ENCODE peak calls at places on chromosomes 7 and 10, in six cellular contexts. A is gastrocnemius medialis, Z is body of pancreas, T is IMR-90, N is heart left ventricle, L is esophagus squamous epithelium. E is an unnamed sample. For H3K4me1, the result is how much of the 10 kb centered on the place peaks cover.

GRCh38 chr7:151808296-151809155 is 68.4 kb downstream of the PRKAG2 start:
- DNase-seq in N (no peak), Z (no peak), A (no peak), L (no peak), T (no peak), E (no peak)

GRCh38 chr10:100396605-100397004 is 49.6 kb downstream of the SCD start:
- DNase-seq in L (no peak), T (no peak), N (no peak), A (no peak), Z (no peak), E (no peak)

GRCh38 chr10:76582536-76582935 is 1055.1 kb downstream of the KCNMA1 start:
- DNase-seq in A (no peak), T (peak), Z (no peak), N (no peak), L (no peak), E (no peak)

GRCh38 chr10:126166797-126167196 is 221.5 kb downstream of the ADAM12 start:
- DNase-seq in A (no peak), L (no peak), N (no peak), T (no peak), Z (no peak), E (no peak)

GRCh38 chr10:29740981-29741545 is 106.3 kb upstream of the SVIL start:
- DNase-seq in L (no peak), T (no peak), N (no peak), Z (no peak), A (no peak), E (no peak)

GRCh38 chr10:119190353-119190752 is 11.7 kb upstream of the PRDX3 start:
- DNase-seq in T (peak), A (peak), Z (peak), L (no peak), N (no peak), E (no peak)

GRCh38 chr10:119217937-119218579 is 10.7 kb downstream of the GRK5 start:
- DNase-seq in L (no peak), T (peak), A (no peak), Z (no peak), N (no peak), E (no peak)

GRCh38 chr7:146319625-146320024 is 203.0 kb downstream of the CNTNAP2 start:
- DNase-seq in T (no peak), N (no peak), L (no peak), Z (no peak), A (no peak), E (no peak)

GRCh38 chr7:90958669-90959068 is 305.6 kb upstream of the FZD1 start:
- DNase-seq in Z (peak), L (no peak), N (no peak), A (no peak), T (peak), E (no peak)

GRCh38 chr10:78218833-78219490 is 185.3 kb downstream of the RPS24 start:
- DNase-seq in A (no peak), T (no peak), N (no peak), Z (no peak), L (no peak), E (no peak)

GRCh38 chr10:132939957-132940790 is 2.2 kb downstream of the CFAP46 start:
- DNase-seq in N (peak), L (no peak), A (no peak), Z (peak), T (peak), E (no peak)

GRCh38 chr7:142381727-142382409 is 124.0 kb upstream of the PRSS58 start:
- DNase-seq in N (no peak), L (no peak), Z (no peak), A (no peak), T (no peak), E (no peak)

GRCh38 chr10:79562135-79562756 is 2.0 kb upstream of the SFTPA2 start:
- DNase-seq in T (peak), Z (peak), L (peak), N (peak), A (peak), E (peak)

GRCh38 chr7:107201795-107202450 is 33.1 kb downstream of the HBP1 start:
- DNase-seq in L (no peak), Z (peak), A (peak), N (peak), T (peak), E (no peak)

GRCh38 chr10:102297132-102297531 is 51.8 kb downstream of the GBF1 start:
- DNase-seq in L (no peak), A (no peak), N (no peak), Z (no peak), T (no peak), E (no peak)

GRCh38 chr10:106401161-106401560 is 763.3 kb downstream of the SORCS1 start:
- DNase-seq in A (no peak), Z (no peak), N (no peak), L (no peak), T (peak), E (no peak)

GRCh38 chr10:23314835-23315239 is 29.8 kb downstream of the C10orf67 start:
- DNase-seq in T (peak), L (no peak), A (no peak), N (no peak), Z (peak), E (no peak)
- TF ChIP-seq CTCF in T (peak), L (peak), A (peak), N (peak), Z (peak), E (peak)

DNA sequence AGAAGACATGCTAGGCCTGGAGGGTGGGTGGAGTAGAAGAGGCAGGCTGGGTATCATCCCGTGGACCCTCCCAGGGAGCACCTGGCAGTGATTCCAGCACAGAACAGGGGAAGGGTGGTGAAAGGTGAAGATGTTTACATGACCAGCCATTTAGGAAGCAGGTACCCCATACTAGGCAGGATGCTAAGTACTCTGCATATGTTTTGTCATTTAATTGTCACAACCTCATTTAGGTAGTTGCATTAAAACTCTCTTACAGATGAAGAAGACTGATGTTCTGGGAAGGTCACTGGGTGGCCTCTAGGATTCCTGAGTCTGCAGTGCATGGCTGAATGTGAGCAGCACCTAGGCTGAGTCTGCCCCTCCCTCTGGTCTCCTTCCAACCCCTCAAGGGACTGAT is 15.2 kb downstream of the ITPRIP start:
- DNase-seq in Z (no peak), A (no peak), L (no peak), T (no peak), N (no peak), E (no peak)
- H3K4me1 ChIP-seq in Z (under half), A (half or more), L (half or more), T (under half), N (half or more), E (under half)

GRCh38 chr7:44883961-44884360 is 1.4 kb downstream of the PURB start:
- DNase-seq in T (no peak), A (no peak), N (no peak), L (no peak), Z (no peak), E (no peak)

GRCh38 chr7:44881066-44881600 is 4.2 kb downstream of the PURB start:
- DNase-seq in L (no peak), A (no peak), Z (no peak), N (no peak), T (no peak), E (no peak)

GRCh38 chr7:44884553-44885393 is 557 bp downstream of the PURB start:
- DNase-seq in L (no peak), T (peak), N (peak), A (peak), Z (peak), E (peak)

GRCh38 chr7:44881610-44882009 is 3.7 kb downstream of the PURB start:
- DNase-seq in Z (no peak), T (peak), L (no peak), A (no peak), N (no peak), E (no peak)

DNA sequence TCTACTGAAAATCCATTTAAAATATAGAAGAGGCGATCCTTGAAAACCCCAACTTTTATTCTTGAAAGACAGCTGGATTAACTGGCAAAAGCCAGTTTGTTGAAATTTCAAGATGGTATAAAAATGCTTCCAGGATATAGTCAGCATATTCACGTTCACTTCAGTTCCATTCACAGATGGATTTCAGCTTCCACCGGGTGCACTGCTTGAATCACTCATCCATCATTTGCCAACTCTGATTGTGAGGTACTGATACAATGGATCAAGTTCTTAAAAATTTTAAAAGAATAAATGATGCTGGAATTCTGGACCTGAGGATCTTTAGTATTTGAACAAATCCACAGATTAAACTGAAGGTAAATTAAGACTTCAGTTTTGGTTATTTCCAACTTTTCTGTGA is 2.4 kb downstream of the PURB start:
- DNase-seq in L (no peak), A (no peak), Z (no peak), T (peak), N (no peak), E (no peak)
- TF ChIP-seq POLR2A in L (no peak), A (no peak), Z (no peak), T (no peak), N (no peak), E (no peak)

GRCh38 chr10:127813290-127813689 is 76.3 kb downstream of the FOXI2 start:
- DNase-seq in T (no peak), L (no peak), Z (no peak), N (no peak), A (no peak), E (no peak)
- TF ChIP-seq CTCF in T (no peak), L (no peak), Z (no peak), N (no peak), A (no peak), E (no peak)

DNA sequence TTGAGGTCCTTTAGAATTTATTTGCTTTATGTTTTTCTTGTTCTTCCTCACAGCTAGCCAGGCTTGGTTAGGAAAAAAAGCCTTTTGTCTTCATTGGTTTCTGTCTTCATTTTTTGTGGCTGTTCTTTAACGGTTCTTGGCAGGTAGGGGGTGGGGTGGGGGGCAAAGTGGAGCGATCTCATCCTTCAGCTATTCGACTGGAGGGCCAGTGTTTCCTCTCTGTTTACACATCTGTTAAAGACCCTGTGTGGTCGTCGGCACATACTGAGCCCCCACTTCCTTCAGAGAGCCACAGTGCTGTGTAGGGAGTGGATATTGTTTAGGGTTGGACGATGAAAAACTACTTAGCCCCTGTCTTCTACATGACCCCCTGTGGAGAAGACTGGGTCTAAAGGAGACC is 28.9 kb downstream of the PRPF18 start:
- DNase-seq in T (no peak), N (no peak), A (no peak), Z (no peak), L (no peak), E (no peak)
- H3K4me1 ChIP-seq in T (under half), N (under half), A (under half), Z (under half), L (under half), E (under half)

E was measured in breast epithelium.